ENCODE peak calls at places on chromosomes 3 and 15, in seven cellular contexts. T, J, E, Z, K, I and X are unnamed samples.

GRCh38 chr15:93706476-93706875 is 524.9 kb upstream of the MCTP2 start:
- DNase-seq in T (no peak), J (no peak), E (no peak), Z (no peak), K (no peak), I (no peak), X (no peak)

GRCh38 chr3:138296639-138297038 is 33.0 kb downstream of the NME9 start:
- DNase-seq in T (peak; percentile 14), J (no peak), E (no peak), Z (no peak), K (no peak), I (no peak), X (no peak)

GRCh38 chr3:55724851-55725250 is 237.7 kb upstream of the WNT5A start:
- DNase-seq in T (no peak), J (no peak), E (no peak), Z (no peak), K (no peak), I (no peak), X (no peak)

GRCh38 chr3:60855250-60855649 is 396.0 kb downstream of the FHIT start:
- DNase-seq in T (no peak), J (no peak), E (no peak), Z (no peak), K (no peak), I (no peak), X (no peak)

GRCh38 chr3:100159564-100160153 is 45.4 kb upstream of the FILIP1L start:
- DNase-seq in T (no peak), J (peak; percentile 67), E (peak; percentile 20), Z (no peak), K (no peak), I (peak; percentile 88), X (peak; percentile 67)

GRCh38 chr15:80436511-80437307 is 32.5 kb downstream of the ARNT2 start:
- DNase-seq in T (no peak), J (peak; percentile 22), E (peak; percentile 91), Z (peak; percentile 70), K (no peak), I (no peak), X (peak; percentile 83)

GRCh38 chr3:33096103-33096868 is 660 bp downstream of the GLB1 start:
- DNase-seq in T (peak; percentile 55), J (peak; percentile 72), E (peak; percentile 47), Z (no peak), K (peak; percentile 29), I (peak; percentile 41), X (peak; percentile 21)

GRCh38 chr15:25439456-25439836 is 622 bp upstream of the UBE3A start:
- DNase-seq in T (peak; percentile 19), J (peak; percentile 34), E (peak; percentile 32), Z (peak; percentile 6), K (no peak), I (peak; percentile 30), X (peak; percentile 22)

GRCh38 chr3:52509753-52510328 is 14.7 kb downstream of the STAB1 start:
- DNase-seq in T (no peak), J (no peak), E (no peak), Z (no peak), K (no peak), I (no peak), X (no peak)

GRCh38 chr3:19891740-19892139 is 42.3 kb downstream of the EFHB start:
- DNase-seq in T (no peak), J (peak; percentile 77), E (peak; percentile 87), Z (no peak), K (no peak), I (no peak), X (peak; percentile 42)

GRCh38 chr3:47475570-47476329 is at the start of gene SCAP:
- DNase-seq in T (peak; percentile 97), J (peak; percentile 97), E (peak; percentile 84), Z (peak; percentile 68), K (peak; percentile 96), I (peak; percentile 73), X (peak; percentile 49)

GRCh38 chr15:77012868-77013267 is 17.9 kb downstream of the PSTPIP1 start:
- DNase-seq in T (peak; percentile 47), J (no peak), E (no peak), Z (no peak), K (no peak), I (no peak), X (no peak)

GRCh38 chr3:23442598-23443383 is 239.7 kb downstream of the UBE2E2 start:
- DNase-seq in T (no peak), J (peak; percentile 71), E (peak; percentile 14), Z (no peak), K (no peak), I (no peak), X (peak; percentile 20)

GRCh38 chr3:140972833-140973232 is 31.2 kb downstream of the SLC25A36 start:
- DNase-seq in T (peak; percentile 18), J (peak; percentile 17), E (peak; percentile 10), Z (no peak), K (no peak), I (peak; percentile 32), X (no peak)

GRCh38 chr3:63364495-63364894 is 86.4 kb downstream of the SYNPR start:
- DNase-seq in T (no peak), J (peak; percentile 75), E (peak; percentile 67), Z (no peak), K (peak; percentile 19), I (peak; percentile 73), X (peak; percentile 64)

GRCh38 chr15:42348083-42348482 is 11.2 kb upstream of the CAPN3 start:
- DNase-seq in T (no peak), J (peak; percentile 85), E (peak; percentile 16), Z (no peak), K (no peak), I (peak; percentile 64), X (peak; percentile 57)

GRCh38 chr3:125281411-125281810 is 68.9 kb upstream of the SLC12A8 start:
- DNase-seq in T (no peak), J (no peak), E (no peak), Z (no peak), K (no peak), I (no peak), X (no peak)

DNA sequence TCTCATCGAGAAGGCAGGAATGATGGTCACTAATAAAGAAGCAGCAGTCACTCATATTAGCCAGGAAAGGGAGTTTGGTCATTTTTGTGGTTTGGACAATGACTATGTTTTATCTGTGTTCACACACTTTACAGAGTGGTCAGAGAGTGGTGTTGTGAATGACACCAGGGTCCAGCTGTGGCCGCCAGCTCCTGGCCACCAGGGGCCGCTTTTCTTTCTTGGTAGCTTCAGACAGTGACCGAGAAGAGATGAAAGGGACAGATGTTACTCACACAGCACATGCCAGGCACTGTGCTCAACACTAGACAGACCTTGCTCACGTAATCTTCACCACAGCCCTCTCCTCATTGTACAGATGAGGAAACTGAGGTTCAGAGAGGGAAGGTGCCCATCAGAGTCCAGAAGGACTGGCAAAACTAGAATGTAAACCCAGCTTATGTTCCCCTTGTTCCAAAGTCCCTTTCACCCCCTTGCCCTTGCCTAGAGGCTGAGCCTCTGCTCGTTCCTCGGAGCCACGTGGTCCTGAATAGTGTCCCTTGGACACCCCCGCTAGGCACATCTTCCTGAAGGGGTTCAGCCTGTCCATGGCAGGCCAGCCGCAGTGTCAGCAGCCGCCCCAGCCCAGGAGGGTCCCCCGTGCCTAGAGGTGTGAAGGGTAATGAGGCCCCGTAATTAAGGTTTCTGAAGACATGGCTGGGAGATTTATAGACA is 55.6 kb downstream of the CYP11A1 start:
- DNase-seq in T (peak; percentile 52), J (peak; percentile 56), E (peak; percentile 19), Z (peak; percentile 35), K (peak; percentile 61), I (no peak), X (no peak)
- TF ChIP-seq CTCF in T (peak; percentile 55), J (peak; percentile 64), E (peak; percentile 43), Z (peak; percentile 88), K (peak; percentile 62), I (peak; percentile 41), X (peak; percentile 40)

DNA sequence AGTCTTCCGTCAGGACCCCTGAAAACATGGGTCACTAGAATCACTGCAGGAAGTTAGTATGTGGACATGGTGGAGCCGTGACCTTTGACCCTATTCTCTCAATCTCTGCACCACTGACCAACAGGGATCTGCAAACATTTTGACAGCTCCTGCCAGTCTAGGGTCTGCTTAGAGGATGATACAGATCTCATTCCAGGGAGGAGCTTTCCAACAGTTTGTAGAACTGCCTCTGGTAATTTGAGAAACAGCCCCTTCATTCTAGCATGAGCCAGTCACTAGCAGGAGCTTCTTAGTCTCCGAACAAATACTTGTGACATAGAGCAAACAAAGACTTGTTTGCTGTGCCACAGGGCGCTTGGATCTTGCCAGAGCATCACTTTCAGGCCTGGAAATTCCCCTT is 270.3 kb upstream of the CFAP20DC start:
- DNase-seq in T (no peak), J (no peak), E (peak; percentile 9), Z (no peak), K (no peak), I (no peak), X (no peak)
- TF ChIP-seq CTCF in T (no peak), J (no peak), E (no peak), Z (no peak), K (no peak), I (no peak), X (no peak)

GRCh38 chr15:35440265-35440664 is 105.7 kb downstream of the DPH6 start:
- DNase-seq in T (no peak), J (no peak), E (no peak), Z (no peak), K (no peak), I (no peak), X (no peak)

GRCh38 chr15:35442734-35443133 is 103.2 kb downstream of the DPH6 start:
- DNase-seq in T (no peak), J (no peak), E (no peak), Z (no peak), K (no peak), I (no peak), X (no peak)

GRCh38 chr15:35436422-35436821 is 109.5 kb downstream of the DPH6 start:
- DNase-seq in T (no peak), J (no peak), E (no peak), Z (no peak), K (no peak), I (no peak), X (no peak)

GRCh38 chr15:35439291-35439690 is 106.7 kb downstream of the DPH6 start:
- DNase-seq in T (no peak), J (peak; percentile 84), E (no peak), Z (no peak), K (no peak), I (peak; percentile 97), X (no peak)

DNA sequence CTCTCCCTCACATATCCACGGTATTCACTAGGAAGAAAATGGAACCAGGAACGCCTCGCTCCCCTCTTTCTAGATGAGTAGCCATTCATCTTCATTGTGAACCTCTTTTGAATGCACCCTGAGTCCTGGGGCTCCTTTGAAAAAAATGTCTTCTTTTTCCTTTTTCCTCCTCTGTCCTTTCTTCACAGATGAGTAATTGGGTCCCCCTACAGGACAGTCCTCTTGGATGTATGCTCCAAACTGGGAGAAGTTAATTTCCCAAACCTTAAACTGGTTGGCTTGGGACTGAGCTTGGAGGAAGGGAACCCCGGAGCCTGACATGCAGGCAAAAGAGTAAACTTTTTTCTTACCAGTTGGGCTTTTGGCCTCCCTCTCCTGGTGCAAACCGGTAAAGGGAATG is 108.8 kb downstream of the DPH6 start:
- DNase-seq in T (no peak), J (peak; percentile 36), E (peak; percentile 6), Z (peak; percentile 12), K (no peak), I (no peak), X (no peak)
- TF ChIP-seq CTCF in T (no peak), J (peak; percentile 31), E (peak; percentile 20), Z (peak; percentile 22), K (no peak), I (peak; percentile 24), X (peak; percentile 43)

DNA sequence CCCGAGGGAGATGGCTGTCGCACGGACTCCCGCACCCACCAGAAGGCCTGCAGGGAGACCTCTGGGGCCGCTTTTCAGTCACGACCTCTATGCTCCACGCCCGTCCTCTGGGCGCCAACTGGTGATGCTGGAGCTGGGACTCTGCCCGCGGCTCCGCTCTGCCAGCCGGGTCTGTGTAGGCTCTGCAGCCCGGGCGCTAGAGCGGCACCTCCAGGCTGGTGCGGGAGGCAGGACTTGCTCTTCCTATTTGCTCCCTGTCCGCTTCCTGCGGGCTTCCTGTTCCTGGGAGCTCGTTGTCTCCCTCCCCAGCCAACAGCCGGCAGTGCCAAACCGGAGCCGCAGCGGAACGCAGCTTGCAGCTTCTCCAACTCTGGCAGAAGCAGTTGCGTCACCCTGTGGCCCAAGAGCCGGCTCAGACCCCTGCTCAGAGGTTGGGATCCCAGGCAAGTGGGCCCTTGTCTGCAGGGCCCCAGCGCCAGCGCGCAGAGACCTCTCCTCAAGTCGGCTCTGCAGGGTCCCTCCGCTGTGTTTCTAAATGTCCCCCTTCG is 285.9 kb downstream of the XXYLT1 start:
- DNase-seq in T (no peak), J (peak; percentile 40), E (peak; percentile 79), Z (peak; percentile 27), K (peak; percentile 63), I (peak; percentile 77), X (peak; percentile 52)
- TF ChIP-seq CTCF in T (no peak), J (peak; percentile 27), E (peak; percentile 53), Z (peak; percentile 26), K (peak; percentile 14), I (peak; percentile 59), X (peak; percentile 74)